ENCODE peak calls at places on chromosomes 2 and 18, in eight cellular contexts. One of them, this sample, is unnamed.

GRCh38 chr2:226758886-226759660 is 40.5 kb downstream of the IRS1 start:
- DNase-seq in naive thymus-derived CD8-positive, alpha-beta T cell: no peak
- DNase-seq in lower leg skin: no peak
- DNase-seq in mammary epithelial cell: peak; percentile 39
- DNase-seq in iPS-NIHi11: no peak
- DNase-seq in nucleus accumbens: no peak
- DNase-seq in nephron progenitor cell: no peak
- DNase-seq in GM23248: peak; percentile 83
- DNase-seq in this sample: no peak

GRCh38 chr2:26325851-26326250 is 20.1 kb upstream of the SELENOI start:
- DNase-seq in naive thymus-derived CD8-positive, alpha-beta T cell: no peak
- DNase-seq in lower leg skin: no peak
- DNase-seq in mammary epithelial cell: peak; percentile 62
- DNase-seq in iPS-NIHi11: no peak
- DNase-seq in nucleus accumbens: no peak
- DNase-seq in nephron progenitor cell: no peak
- DNase-seq in GM23248: peak; percentile 73
- DNase-seq in this sample: no peak

GRCh38 chr2:56449449-56449860 is 265.7 kb downstream of the CCDC85A start:
- DNase-seq in naive thymus-derived CD8-positive, alpha-beta T cell: no peak
- DNase-seq in lower leg skin: no peak
- DNase-seq in mammary epithelial cell: no peak
- DNase-seq in iPS-NIHi11: no peak
- DNase-seq in nucleus accumbens: no peak
- DNase-seq in nephron progenitor cell: no peak
- DNase-seq in GM23248: no peak
- DNase-seq in this sample: no peak

GRCh38 chr2:64656379-64656778 is 2.7 kb upstream of the SERTAD2 start:
- DNase-seq in naive thymus-derived CD8-positive, alpha-beta T cell: no peak
- DNase-seq in lower leg skin: no peak
- DNase-seq in mammary epithelial cell: no peak
- DNase-seq in iPS-NIHi11: no peak
- DNase-seq in nucleus accumbens: no peak
- DNase-seq in nephron progenitor cell: no peak
- DNase-seq in GM23248: no peak
- DNase-seq in this sample: no peak

GRCh38 chr2:27776097-27776496 is 4.6 kb downstream of the MRPL33 start:
- DNase-seq in naive thymus-derived CD8-positive, alpha-beta T cell: no peak
- DNase-seq in lower leg skin: no peak
- DNase-seq in mammary epithelial cell: peak; percentile 63
- DNase-seq in iPS-NIHi11: no peak
- DNase-seq in nucleus accumbens: no peak
- DNase-seq in nephron progenitor cell: no peak
- DNase-seq in GM23248: peak; percentile 86
- DNase-seq in this sample: no peak

GRCh38 chr2:174344716-174345472 is 10.1 kb downstream of the SP9 start:
- DNase-seq in naive thymus-derived CD8-positive, alpha-beta T cell: no peak
- DNase-seq in lower leg skin: no peak
- DNase-seq in mammary epithelial cell: peak; percentile 72
- DNase-seq in iPS-NIHi11: no peak
- DNase-seq in nucleus accumbens: no peak
- DNase-seq in nephron progenitor cell: peak; percentile 14
- DNase-seq in GM23248: peak; percentile 73
- DNase-seq in this sample: no peak

GRCh38 chr2:151043484-151043883 is 218.2 kb downstream of the RBM43 start:
- DNase-seq in naive thymus-derived CD8-positive, alpha-beta T cell: no peak
- DNase-seq in lower leg skin: no peak
- DNase-seq in mammary epithelial cell: peak; percentile 98
- DNase-seq in iPS-NIHi11: peak; percentile 20
- DNase-seq in nucleus accumbens: no peak
- DNase-seq in nephron progenitor cell: no peak
- DNase-seq in GM23248: peak; percentile 49
- DNase-seq in this sample: no peak

GRCh38 chr2:46229134-46230063 is 67.8 kb upstream of the EPAS1 start:
- DNase-seq in naive thymus-derived CD8-positive, alpha-beta T cell: no peak
- DNase-seq in lower leg skin: no peak
- DNase-seq in mammary epithelial cell: peak; percentile 81
- DNase-seq in iPS-NIHi11: peak; percentile 36
- DNase-seq in nucleus accumbens: no peak
- DNase-seq in nephron progenitor cell: no peak
- DNase-seq in GM23248: no peak
- DNase-seq in this sample: peak; percentile 36

GRCh38 chr2:176554107-176555048 is 285.1 kb downstream of the MTX2 start:
- DNase-seq in naive thymus-derived CD8-positive, alpha-beta T cell: peak; percentile 74
- DNase-seq in lower leg skin: no peak
- DNase-seq in mammary epithelial cell: peak; percentile 34
- DNase-seq in iPS-NIHi11: peak; percentile 67
- DNase-seq in nucleus accumbens: peak; percentile 28
- DNase-seq in nephron progenitor cell: peak; percentile 53
- DNase-seq in GM23248: peak; percentile 79
- DNase-seq in this sample: no peak

GRCh38 chr2:38862481-38862880 is 13.3 kb downstream of the DHX57 start:
- DNase-seq in naive thymus-derived CD8-positive, alpha-beta T cell: no peak
- DNase-seq in lower leg skin: no peak
- DNase-seq in mammary epithelial cell: no peak
- DNase-seq in iPS-NIHi11: no peak
- DNase-seq in nucleus accumbens: no peak
- DNase-seq in nephron progenitor cell: no peak
- DNase-seq in GM23248: no peak
- DNase-seq in this sample: no peak

GRCh38 chr2:201158111-201158929 is 24.6 kb upstream of the CASP10 start:
- DNase-seq in naive thymus-derived CD8-positive, alpha-beta T cell: peak; percentile 74
- DNase-seq in lower leg skin: peak; percentile 72
- DNase-seq in mammary epithelial cell: peak; percentile 76
- DNase-seq in iPS-NIHi11: peak; percentile 74
- DNase-seq in nucleus accumbens: peak; percentile 37
- DNase-seq in nephron progenitor cell: peak; percentile 41
- DNase-seq in GM23248: peak; percentile 78
- DNase-seq in this sample: peak; percentile 51

GRCh38 chr2:228242591-228242990 is 61.1 kb upstream of the SPHKAP start:
- DNase-seq in naive thymus-derived CD8-positive, alpha-beta T cell: no peak
- DNase-seq in lower leg skin: no peak
- DNase-seq in mammary epithelial cell: no peak
- DNase-seq in iPS-NIHi11: no peak
- DNase-seq in nucleus accumbens: no peak
- DNase-seq in nephron progenitor cell: no peak
- DNase-seq in GM23248: no peak
- DNase-seq in this sample: no peak

GRCh38 chr18:66548747-66549146 is 55.1 kb downstream of the CDH19 start:
- DNase-seq in naive thymus-derived CD8-positive, alpha-beta T cell: no peak
- DNase-seq in lower leg skin: no peak
- DNase-seq in mammary epithelial cell: no peak
- DNase-seq in iPS-NIHi11: peak; percentile 43
- DNase-seq in nucleus accumbens: no peak
- DNase-seq in nephron progenitor cell: no peak
- DNase-seq in GM23248: no peak
- DNase-seq in this sample: no peak

GRCh38 chr2:88090446-88091283 is 23.0 kb downstream of the SMYD1 start:
- DNase-seq in naive thymus-derived CD8-positive, alpha-beta T cell: peak; percentile 38
- DNase-seq in lower leg skin: no peak
- DNase-seq in mammary epithelial cell: no peak
- DNase-seq in iPS-NIHi11: no peak
- DNase-seq in nucleus accumbens: no peak
- DNase-seq in nephron progenitor cell: no peak
- DNase-seq in GM23248: no peak
- DNase-seq in this sample: no peak

GRCh38 chr2:98487806-98488189 is 43.1 kb downstream of the INPP4A start:
- DNase-seq in naive thymus-derived CD8-positive, alpha-beta T cell: peak; percentile 72
- DNase-seq in lower leg skin: peak; percentile 77
- DNase-seq in mammary epithelial cell: no peak
- DNase-seq in iPS-NIHi11: peak; percentile 50
- DNase-seq in nucleus accumbens: no peak
- DNase-seq in nephron progenitor cell: no peak
- DNase-seq in GM23248: peak; percentile 28
- DNase-seq in this sample: peak; percentile 41

GRCh38 chr2:98514879-98515570 is 70.4 kb downstream of the INPP4A start:
- DNase-seq in naive thymus-derived CD8-positive, alpha-beta T cell: peak; percentile 51
- DNase-seq in lower leg skin: no peak
- DNase-seq in mammary epithelial cell: peak; percentile 15
- DNase-seq in iPS-NIHi11: no peak
- DNase-seq in nucleus accumbens: no peak
- DNase-seq in nephron progenitor cell: no peak
- DNase-seq in GM23248: peak; percentile 74
- DNase-seq in this sample: no peak

GRCh38 chr2:199147216-199147615 is 310.5 kb downstream of the SATB2 start:
- DNase-seq in naive thymus-derived CD8-positive, alpha-beta T cell: no peak
- DNase-seq in lower leg skin: no peak
- DNase-seq in mammary epithelial cell: no peak
- DNase-seq in iPS-NIHi11: no peak
- DNase-seq in nucleus accumbens: no peak
- DNase-seq in nephron progenitor cell: no peak
- DNase-seq in GM23248: peak; percentile 56
- DNase-seq in this sample: no peak

GRCh38 chr2:235639387-235639786 is 145.5 kb downstream of the AGAP1 start:
- DNase-seq in naive thymus-derived CD8-positive, alpha-beta T cell: no peak
- DNase-seq in lower leg skin: peak; percentile 93
- DNase-seq in mammary epithelial cell: peak; percentile 36
- DNase-seq in iPS-NIHi11: no peak
- DNase-seq in nucleus accumbens: peak; percentile 75
- DNase-seq in nephron progenitor cell: no peak
- DNase-seq in GM23248: peak; percentile 97
- DNase-seq in this sample: no peak

GRCh38 chr2:33276868-33277503 is 199.5 kb upstream of the RASGRP3 start:
- DNase-seq in naive thymus-derived CD8-positive, alpha-beta T cell: no peak
- DNase-seq in lower leg skin: no peak
- DNase-seq in mammary epithelial cell: no peak
- DNase-seq in iPS-NIHi11: no peak
- DNase-seq in nucleus accumbens: no peak
- DNase-seq in nephron progenitor cell: no peak
- DNase-seq in GM23248: no peak
- DNase-seq in this sample: no peak

GRCh38 chr2:151945186-151945585 is 117.0 kb upstream of the ARL5A start:
- DNase-seq in naive thymus-derived CD8-positive, alpha-beta T cell: no peak
- DNase-seq in lower leg skin: no peak
- DNase-seq in mammary epithelial cell: peak; percentile 95
- DNase-seq in iPS-NIHi11: no peak
- DNase-seq in nucleus accumbens: no peak
- DNase-seq in nephron progenitor cell: no peak
- DNase-seq in GM23248: no peak
- DNase-seq in this sample: no peak

GRCh38 chr2:105674859-105675541 is 69.7 kb upstream of the NCK2 start:
- DNase-seq in naive thymus-derived CD8-positive, alpha-beta T cell: no peak
- DNase-seq in lower leg skin: no peak
- DNase-seq in mammary epithelial cell: no peak
- DNase-seq in iPS-NIHi11: no peak
- DNase-seq in nucleus accumbens: no peak
- DNase-seq in nephron progenitor cell: no peak
- DNase-seq in GM23248: no peak
- DNase-seq in this sample: no peak

GRCh38 chr2:113407446-113408099 is 29.9 kb upstream of the ZNG1B start:
- DNase-seq in naive thymus-derived CD8-positive, alpha-beta T cell: no peak
- DNase-seq in lower leg skin: no peak
- DNase-seq in mammary epithelial cell: peak; percentile 45
- DNase-seq in iPS-NIHi11: peak; percentile 45
- DNase-seq in nucleus accumbens: no peak
- DNase-seq in nephron progenitor cell: no peak
- DNase-seq in GM23248: peak; percentile 36
- DNase-seq in this sample: no peak

GRCh38 chr2:23230885-23231284 is 154.1 kb upstream of the KLHL29 start:
- DNase-seq in naive thymus-derived CD8-positive, alpha-beta T cell: no peak
- DNase-seq in lower leg skin: peak; percentile 29
- DNase-seq in mammary epithelial cell: no peak
- DNase-seq in iPS-NIHi11: peak; percentile 59
- DNase-seq in nucleus accumbens: no peak
- DNase-seq in nephron progenitor cell: no peak
- DNase-seq in GM23248: no peak
- DNase-seq in this sample: peak; percentile 33

GRCh38 chr2:12036640-12036983 is 290.2 kb downstream of the LPIN1 start:
- DNase-seq in naive thymus-derived CD8-positive, alpha-beta T cell: peak; percentile 26
- DNase-seq in lower leg skin: no peak
- DNase-seq in mammary epithelial cell: no peak
- DNase-seq in iPS-NIHi11: no peak
- DNase-seq in nucleus accumbens: no peak
- DNase-seq in nephron progenitor cell: no peak
- DNase-seq in GM23248: no peak
- DNase-seq in this sample: no peak

GRCh38 chr2:23199115-23199918 is 185.7 kb upstream of the KLHL29 start:
- DNase-seq in naive thymus-derived CD8-positive, alpha-beta T cell: no peak
- DNase-seq in lower leg skin: no peak
- DNase-seq in mammary epithelial cell: peak; percentile 10
- DNase-seq in iPS-NIHi11: peak; percentile 22
- DNase-seq in nucleus accumbens: no peak
- DNase-seq in nephron progenitor cell: peak; percentile 11
- DNase-seq in GM23248: peak; percentile 66
- DNase-seq in this sample: peak; percentile 16

GRCh38 chr2:208306291-208306690 is 40.2 kb downstream of the PIKFYVE start:
- DNase-seq in naive thymus-derived CD8-positive, alpha-beta T cell: no peak
- DNase-seq in lower leg skin: no peak
- DNase-seq in mammary epithelial cell: no peak
- DNase-seq in iPS-NIHi11: no peak
- DNase-seq in nucleus accumbens: no peak
- DNase-seq in nephron progenitor cell: no peak
- DNase-seq in GM23248: peak; percentile 48
- DNase-seq in this sample: no peak

GRCh38 chr2:99974275-99974674 is 168.1 kb downstream of the AFF3 start:
- DNase-seq in naive thymus-derived CD8-positive, alpha-beta T cell: no peak
- DNase-seq in lower leg skin: no peak
- DNase-seq in mammary epithelial cell: peak; percentile 19
- DNase-seq in iPS-NIHi11: no peak
- DNase-seq in nucleus accumbens: no peak
- DNase-seq in nephron progenitor cell: no peak
- DNase-seq in GM23248: peak; percentile 53
- DNase-seq in this sample: no peak

GRCh38 chr2:3001595-3002184 is 375.9 kb downstream of the EIPR1 start:
- DNase-seq in naive thymus-derived CD8-positive, alpha-beta T cell: peak; percentile 5
- DNase-seq in lower leg skin: no peak
- DNase-seq in mammary epithelial cell: no peak
- DNase-seq in iPS-NIHi11: no peak
- DNase-seq in nucleus accumbens: no peak
- DNase-seq in nephron progenitor cell: peak; percentile 24
- DNase-seq in GM23248: peak; percentile 43
- DNase-seq in this sample: no peak

GRCh38 chr18:56148373-56148772 is 490.0 kb downstream of the TXNL1 start:
- DNase-seq in naive thymus-derived CD8-positive, alpha-beta T cell: no peak
- DNase-seq in lower leg skin: no peak
- DNase-seq in mammary epithelial cell: peak; percentile 78
- DNase-seq in iPS-NIHi11: no peak
- DNase-seq in nucleus accumbens: no peak
- DNase-seq in nephron progenitor cell: no peak
- DNase-seq in GM23248: peak; percentile 93
- DNase-seq in this sample: no peak

GRCh38 chr2:14881663-14882327 is 249.3 kb downstream of the LRATD1 start:
- DNase-seq in naive thymus-derived CD8-positive, alpha-beta T cell: no peak
- DNase-seq in lower leg skin: no peak
- DNase-seq in mammary epithelial cell: no peak
- DNase-seq in iPS-NIHi11: no peak
- DNase-seq in nucleus accumbens: no peak
- DNase-seq in nephron progenitor cell: no peak
- DNase-seq in GM23248: no peak
- DNase-seq in this sample: no peak

GRCh38 chr18:45255142-45255890 is 360.0 kb upstream of the SLC14A2 start:
- DNase-seq in naive thymus-derived CD8-positive, alpha-beta T cell: no peak
- DNase-seq in lower leg skin: peak; percentile 86
- DNase-seq in mammary epithelial cell: peak; percentile 45
- DNase-seq in iPS-NIHi11: no peak
- DNase-seq in nucleus accumbens: no peak
- DNase-seq in nephron progenitor cell: no peak
- DNase-seq in GM23248: peak; percentile 91
- DNase-seq in this sample: no peak

GRCh38 chr2:158690823-158691222 is 104.3 kb upstream of the DAPL1 start:
- DNase-seq in naive thymus-derived CD8-positive, alpha-beta T cell: no peak
- DNase-seq in lower leg skin: no peak
- DNase-seq in mammary epithelial cell: no peak
- DNase-seq in iPS-NIHi11: no peak
- DNase-seq in nucleus accumbens: no peak
- DNase-seq in nephron progenitor cell: no peak
- DNase-seq in GM23248: no peak
- DNase-seq in this sample: no peak

This sample was measured in WTC11.